ENCODE peak calls at places on chromosome 9, in ten cellular contexts. R is KG1; P is effector memory CD4-positive, alpha-beta T cell; G is hepatocyte; S is frontal cortex; W is NB4; L is NCI-H2081; N is endothelial cell of umbilical vein; C is progenitor cell of endocrine pancreas; A is A549. Y is an unnamed sample.

GRCh38 chr9:91347370-91347769 is 14.3 kb downstream of the AUH start:
- DNase-seq in R (no peak), P (no peak), G (no peak), S (no peak), W (no peak), L (no peak), N (no peak), C (no peak), A (no peak), Y (no peak)

GRCh38 chr9:103713631-103714030 is 380.5 kb upstream of the SMC2 start:
- DNase-seq in R (no peak), P (no peak), G (no peak), S (no peak), W (no peak), L (no peak), N (no peak), C (no peak), A (no peak), Y (no peak)

GRCh38 chr9:135046156-135047025 is 41.1 kb upstream of the OLFM1 start:
- DNase-seq in R (no peak), P (no peak), G (no peak), S (no peak), W (no peak), L (no peak), N (no peak), C (no peak), A (no peak), Y (no peak)

GRCh38 chr9:109576762-109577161 is 78.7 kb upstream of the PTPN3 start:
- DNase-seq in R (no peak), P (no peak), G (no peak), S (no peak), W (no peak), L (no peak), N (no peak), C (no peak), A (no peak), Y (no peak)

GRCh38 chr9:72623156-72623555 is 101.7 kb downstream of the TMC1 start:
- DNase-seq in R (no peak), P (no peak), G (no peak), S (no peak), W (no peak), L (no peak), N (no peak), C (no peak), A (no peak), Y (no peak)

GRCh38 chr9:110669439-110669838 is 848 bp downstream of the MUSK start:
- DNase-seq in R (no peak), P (no peak), G (no peak), S (no peak), W (no peak), L (no peak), N (peak; percentile 29), C (no peak), A (no peak), Y (no peak)

GRCh38 chr9:3733039-3733408 is 207.2 kb upstream of the RFX3 start:
- DNase-seq in R (no peak), P (no peak), G (no peak), S (no peak), W (peak; percentile 31), L (no peak), N (no peak), C (no peak), A (no peak), Y (no peak)

GRCh38 chr9:105835721-105836120 is 141.4 kb downstream of the TMEM38B start:
- DNase-seq in R (no peak), P (no peak), G (no peak), S (no peak), W (no peak), L (peak; percentile 72), N (no peak), C (no peak), A (no peak), Y (no peak)

GRCh38 chr9:133238851-133239532 is 29.9 kb upstream of the OBP2B start:
- DNase-seq in R (peak; percentile 2), P (peak; percentile 23), G (peak; percentile 89), S (peak; percentile 63), W (peak; percentile 75), L (no peak), N (peak; percentile 51), C (peak; percentile 55), A (peak; percentile 96), Y (no peak)

GRCh38 chr9:4366649-4367330 is 66.9 kb upstream of the GLIS3 start:
- DNase-seq in R (no peak), P (peak; percentile 0), G (peak; percentile 49), S (peak; percentile 36), W (peak; percentile 75), L (peak; percentile 84), N (peak; percentile 53), C (no peak), A (peak; percentile 53), Y (no peak)

GRCh38 chr9:89519393-89519805 is 21.5 kb upstream of the SEMA4D start:
- DNase-seq in R (no peak), P (no peak), G (no peak), S (no peak), W (no peak), L (no peak), N (peak; percentile 33), C (no peak), A (no peak), Y (no peak)

Y was measured in right atrium auricular region.